ENCODE peak calls at places on chromosomes 2 and 18, in six cellular contexts. R is suprapubic skin; P is fibroblast of lung; Z is ascending aorta; Y is CD4-positive, CD25-positive, alpha-beta regulatory T cell; V is astrocyte. X is an unnamed sample.

GRCh38 chr2:42010743-42011298 is 37.0 kb upstream of the PKDCC start:
- DNase-seq in Z (no peak), P (peak; percentile 76), Y (no peak), V (peak; percentile 88), R (no peak), X (peak; percentile 76)

GRCh38 chr18:77054288-77054605 is 78.3 kb downstream of the MBP start:
- DNase-seq in Y (no peak), R (no peak), V (no peak), Z (no peak), P (no peak), X (no peak)

GRCh38 chr2:55176094-55176415 is 56.0 kb downstream of the CLHC1 start:
- DNase-seq in Y (no peak), P (no peak), Z (no peak), R (no peak), V (no peak), X (no peak)

GRCh38 chr2:73985318-73986084 is 791 bp downstream of the TET3 start:
- DNase-seq in P (no peak), R (no peak), V (no peak), Z (no peak), Y (no peak), X (no peak)

GRCh38 chr2:20781656-20782265 is 41.1 kb downstream of the LDAH start:
- DNase-seq in P (peak; percentile 28), Y (peak; percentile 6), R (no peak), V (no peak), Z (no peak), X (no peak)

GRCh38 chr18:36934884-36935283 is 106.0 kb downstream of the KIAA1328 start:
- DNase-seq in V (peak; percentile 85), P (peak; percentile 90), Z (no peak), R (no peak), Y (no peak), X (no peak)

GRCh38 chr2:72367530-72368225 is 220.0 kb upstream of the CYP26B1 start:
- DNase-seq in P (peak; percentile 88), V (peak; percentile 80), Y (no peak), R (peak; percentile 81), Z (peak; percentile 35), X (peak; percentile 84)

GRCh38 chr2:26577442-26578433 is 63.4 kb downstream of the CIB4 start:
- DNase-seq in Y (peak; percentile 30), R (peak; percentile 79), Z (no peak), P (peak; percentile 55), V (peak; percentile 17), X (peak; percentile 42)

GRCh38 chr2:160472839-160473251 is 20.8 kb downstream of the RBMS1 start:
- DNase-seq in P (peak; percentile 95), Y (no peak), R (no peak), Z (no peak), V (peak; percentile 41), X (no peak)

DNA sequence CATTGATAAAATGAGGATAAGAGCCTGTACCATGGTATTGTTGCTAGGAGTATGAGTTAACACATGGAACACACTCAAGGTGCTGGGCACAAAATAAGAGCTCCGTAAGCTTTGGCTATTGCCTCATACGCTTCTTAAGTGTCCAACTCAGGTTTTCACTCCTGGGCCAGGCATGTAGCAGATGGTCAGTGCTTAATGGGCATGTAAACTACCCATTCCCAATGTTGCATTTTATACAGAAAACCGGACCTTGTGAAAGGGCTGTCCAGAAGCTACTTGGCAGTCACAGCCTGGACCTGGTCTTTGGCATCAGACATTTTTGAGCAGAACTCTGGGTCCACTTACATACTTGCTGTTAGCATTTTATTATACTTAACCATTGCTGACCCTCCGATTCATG is 26.9 kb downstream of the MGAT5 start:
- DNase-seq in Y (no peak), Z (no peak), P (no peak), R (no peak), V (no peak), X (no peak)
- H3K4me1 ChIP-seq in Y (peaks cover 16% of the 10 kb centered on the region), Z (peaks cover 6% of the 10 kb centered on the region), P (no peaks in the 10 kb centered on the region), R (no peaks in the 10 kb centered on the region), V (no peaks in the 10 kb centered on the region), X (no peaks in the 10 kb centered on the region)

GRCh38 chr2:121588357-121588756 is 57.7 kb downstream of the RNU4ATAC start:
- DNase-seq in Z (no peak), Y (no peak), R (no peak), P (no peak), V (no peak), X (no peak)
- H3K4me1 ChIP-seq in Z (no peaks in the 10 kb centered on the region), Y (no peaks in the 10 kb centered on the region), R (no peaks in the 10 kb centered on the region), P (no peaks in the 10 kb centered on the region), V (peaks cover 3% of the 10 kb centered on the region), X (no peaks in the 10 kb centered on the region)

GRCh38 chr2:96760036-96760985 is at the start of gene CNNM4:
- DNase-seq in Y (peak; percentile 90), V (peak; percentile 78), P (peak; percentile 90), R (peak; percentile 96), Z (peak; percentile 79), X (peak; percentile 98)
- H3K4me1 ChIP-seq in Y (peaks cover 47% of the 10 kb centered on the region), V (peaks cover 27% of the 10 kb centered on the region), P (peaks cover 4% of the 10 kb centered on the region), R (peaks cover 57% of the 10 kb centered on the region), Z (peaks cover 20% of the 10 kb centered on the region), X (peaks cover 47% of the 10 kb centered on the region)

DNA sequence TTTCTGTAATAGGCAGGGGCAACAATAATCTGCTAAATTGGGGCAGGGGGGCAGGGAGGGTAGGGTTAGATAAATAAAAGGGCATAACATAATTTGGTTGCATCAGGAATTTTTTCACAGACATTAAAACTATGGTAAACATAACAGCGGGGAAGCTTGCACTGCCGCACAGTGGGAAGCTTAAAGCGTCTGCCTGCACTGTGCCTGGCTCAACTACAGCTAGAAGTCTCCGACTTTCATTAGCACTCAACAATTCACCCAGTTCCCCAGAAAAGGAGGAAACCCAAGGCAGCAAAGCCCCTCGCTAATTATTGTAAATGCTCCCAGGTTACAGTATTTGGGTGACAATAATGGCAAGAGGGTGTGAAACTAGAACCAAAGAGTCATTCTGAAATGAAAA is 562.9 kb downstream of the ARHGAP15 start:
- DNase-seq in R (no peak), Y (no peak), P (no peak), V (no peak), Z (no peak), X (no peak)
- H3K4me1 ChIP-seq in R (no peaks in the 10 kb centered on the region), Y (no peaks in the 10 kb centered on the region), P (no peaks in the 10 kb centered on the region), V (no peaks in the 10 kb centered on the region), Z (no peaks in the 10 kb centered on the region), X (no peaks in the 10 kb centered on the region)

DNA sequence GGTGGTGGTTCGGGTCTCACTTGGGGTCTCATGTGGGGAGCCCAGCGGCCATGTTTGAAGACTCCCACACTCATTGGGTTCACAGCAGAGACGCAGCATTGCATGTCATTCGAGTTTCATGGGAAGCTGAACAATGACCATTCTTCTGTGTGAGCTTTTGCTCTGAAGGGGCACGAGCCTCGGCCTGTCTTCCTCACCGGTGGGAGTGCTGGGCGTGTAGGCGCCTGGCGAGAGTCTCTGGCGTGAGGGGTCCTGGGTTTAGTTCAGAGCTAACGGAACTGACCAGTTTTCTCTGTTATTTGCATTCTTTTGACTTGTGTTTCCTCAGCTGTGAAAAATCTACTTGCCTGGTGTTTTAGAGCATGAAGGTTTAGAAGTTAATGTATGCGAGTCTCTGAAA is 98.0 kb downstream of the ARMC9 start:
- DNase-seq in R (no peak), Y (no peak), Z (no peak), V (no peak), P (no peak), X (no peak)
- H3K4me1 ChIP-seq in R (no peaks in the 10 kb centered on the region), Y (no peaks in the 10 kb centered on the region), Z (no peaks in the 10 kb centered on the region), V (peaks cover 24% of the 10 kb centered on the region), P (no peaks in the 10 kb centered on the region), X (peaks cover 34% of the 10 kb centered on the region)

GRCh38 chr2:47073641-47074040 is 81.5 kb downstream of the STPG4 start:
- DNase-seq in Z (no peak), Y (no peak), R (no peak), V (no peak), P (no peak), X (no peak)
- H3K4me1 ChIP-seq in Z (peaks cover 76% of the 10 kb centered on the region), Y (peaks cover 32% of the 10 kb centered on the region), R (peaks cover 78% of the 10 kb centered on the region), V (peaks cover 70% of the 10 kb centered on the region), P (peaks cover 60% of the 10 kb centered on the region), X (peaks cover 72% of the 10 kb centered on the region)

GRCh38 chr18:48548921-48549320 is 10.1 kb downstream of the CTIF start:
- DNase-seq in P (no peak), V (no peak), R (no peak), Z (no peak), Y (no peak), X (no peak)

GRCh38 chr18:48550101-48550729 is 11.4 kb downstream of the CTIF start:
- DNase-seq in P (no peak), R (peak; percentile 69), Y (no peak), Z (no peak), V (no peak), X (no peak)

GRCh38 chr18:48547456-48548403 is 8.9 kb downstream of the CTIF start:
- DNase-seq in Z (no peak), P (peak; percentile 80), Y (no peak), R (peak; percentile 68), V (peak; percentile 85), X (peak; percentile 37)

GRCh38 chr18:48546411-48546810 is 7.6 kb downstream of the CTIF start:
- DNase-seq in R (peak; percentile 26), Y (no peak), P (no peak), Z (no peak), V (peak; percentile 54), X (no peak)

DNA sequence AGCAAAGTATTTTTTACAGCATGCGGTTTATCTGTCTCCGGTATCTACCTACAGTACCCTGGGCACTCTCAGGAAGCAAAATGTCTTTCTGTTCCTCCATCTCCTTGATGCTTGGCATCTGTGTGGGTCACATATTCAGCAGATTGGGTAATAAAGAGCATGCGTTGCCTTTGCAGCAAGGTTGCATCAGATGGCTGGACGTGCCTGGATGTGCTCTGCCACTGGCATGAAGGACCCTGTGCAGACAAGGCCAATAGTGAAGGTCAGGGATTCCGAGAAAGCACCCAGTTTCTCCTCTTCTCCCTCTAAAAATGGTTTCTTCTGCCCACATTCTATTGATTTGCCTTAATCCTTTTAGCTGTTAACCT is 9.6 kb downstream of the CTIF start:
- DNase-seq in Z (no peak), V (no peak), P (peak; percentile 89), Y (no peak), R (peak; percentile 72), X (no peak)
- H3K4me1 ChIP-seq in Z (peaks cover 39% of the 10 kb centered on the region), V (peaks cover 44% of the 10 kb centered on the region), P (peaks cover 28% of the 10 kb centered on the region), Y (no peaks in the 10 kb centered on the region), R (peaks cover 41% of the 10 kb centered on the region), X (peaks cover 21% of the 10 kb centered on the region)

GRCh38 chr2:206616141-206616540 is 26.1 kb upstream of the FAM237A start:
- DNase-seq in Y (no peak), P (no peak), R (no peak), V (no peak), Z (no peak), X (peak; percentile 2)

GRCh38 chr2:206611191-206611590 is 31.1 kb upstream of the FAM237A start:
- DNase-seq in Z (no peak), V (no peak), R (no peak), Y (no peak), P (no peak), X (no peak)

GRCh38 chr2:206611736-206612135 is 30.6 kb upstream of the FAM237A start:
- DNase-seq in Y (no peak), Z (no peak), V (no peak), P (no peak), R (no peak), X (no peak)

GRCh38 chr2:206615417-206616089 is 26.7 kb upstream of the FAM237A start:
- DNase-seq in R (no peak), Y (no peak), V (no peak), P (no peak), Z (no peak), X (no peak)

GRCh38 chr2:206614825-206615224 is 27.5 kb upstream of the FAM237A start:
- DNase-seq in P (peak; percentile 6), R (no peak), Z (no peak), Y (no peak), V (peak; percentile 35), X (peak; percentile 51)
- H3K4me1 ChIP-seq in P (no peaks in the 10 kb centered on the region), R (peaks cover 2% of the 10 kb centered on the region), Z (no peaks in the 10 kb centered on the region), Y (no peaks in the 10 kb centered on the region), V (peaks cover 6% of the 10 kb centered on the region), X (no peaks in the 10 kb centered on the region)

GRCh38 chr18:24677011-24677410 is 216.6 kb downstream of the HRH4 start:
- DNase-seq in P (peak; percentile 50), V (peak; percentile 1), Y (no peak), Z (no peak), R (no peak), X (no peak)
- H3K4me1 ChIP-seq in P (no peaks in the 10 kb centered on the region), V (no peaks in the 10 kb centered on the region), Y (no peaks in the 10 kb centered on the region), Z (no peaks in the 10 kb centered on the region), R (no peaks in the 10 kb centered on the region), X (no peaks in the 10 kb centered on the region)